ENCODE peak calls at places on chromosome 10, in four cellular contexts. Q, Z, B and O are unnamed samples.

GRCh38 chr10:73653701-73654100 is 2.1 kb downstream of the SYNPO2L start:
- DNase-seq in Q (no peak), Z (no peak), B (no peak), O (no peak)

GRCh38 chr10:104501449-104501848 is 139.6 kb upstream of the SORCS3 start:
- DNase-seq in Q (no peak), Z (no peak), B (no peak), O (no peak)

GRCh38 chr10:103793920-103794883 is 61.2 kb downstream of the SH3PXD2A start:
- DNase-seq in Q (no peak), Z (no peak), B (no peak), O (no peak)

GRCh38 chr10:125265579-125265955 is 105.2 kb upstream of the CTBP2 start:
- DNase-seq in Q (no peak), Z (no peak), B (no peak), O (no peak)

GRCh38 chr10:31034041-31034918 is 2.6 kb upstream of the ZNF438 start:
- DNase-seq in Q (no peak), Z (no peak), B (no peak), O (no peak)

GRCh38 chr10:5608608-5609270 is 57.7 kb downstream of the ASB13 start:
- DNase-seq in Q (no peak), Z (peak), B (no peak), O (no peak)

GRCh38 chr10:49593998-49594397 is 16.1 kb upstream of the SLC18A3 start:
- DNase-seq in Q (no peak), Z (no peak), B (no peak), O (no peak)

GRCh38 chr10:77291596-77292505 is 345.8 kb downstream of the KCNMA1 start:
- DNase-seq in Q (no peak), Z (no peak), B (no peak), O (no peak)

GRCh38 chr10:78316451-78316931 is 282.8 kb downstream of the RPS24 start:
- DNase-seq in Q (no peak), Z (no peak), B (no peak), O (no peak)

GRCh38 chr10:78433722-78434535 is 400.3 kb downstream of the RPS24 start:
- DNase-seq in Q (no peak), Z (no peak), B (no peak), O (no peak)

GRCh38 chr10:13890233-13890616 is 303.5 kb downstream of the PRPF18 start:
- DNase-seq in Q (no peak), Z (no peak), B (no peak), O (no peak)

GRCh38 chr10:104406715-104407517 is 53.3 kb downstream of the CFAP58 start:
- DNase-seq in Q (no peak), Z (no peak), B (no peak), O (no peak)

GRCh38 chr10:79066460-79067240 is 2.1 kb upstream of the ZMIZ1 start:
- DNase-seq in Q (no peak), Z (no peak), B (no peak), O (no peak)

GRCh38 chr10:3043512-3044368 is 23.6 kb upstream of the PFKP start:
- DNase-seq in Q (no peak), Z (no peak), B (no peak), O (no peak)

GRCh38 chr10:24695452-24695851 is 28.2 kb downstream of the ARHGAP21 start:
- DNase-seq in Q (no peak), Z (no peak), B (no peak), O (no peak)

GRCh38 chr10:4397337-4397736 is 428.7 kb upstream of the AKR1E2 start:
- DNase-seq in Q (no peak), Z (no peak), B (no peak), O (no peak)

GRCh38 chr10:86360657-86361056 is 5.9 kb downstream of the GRID1 start:
- DNase-seq in Q (no peak), Z (no peak), B (no peak), O (no peak)

GRCh38 chr10:89516149-89516832 is 19.1 kb downstream of the SLC16A12 start:
- DNase-seq in Q (no peak), Z (no peak), B (no peak), O (no peak)

GRCh38 chr10:21518629-21519321 is 6.7 kb downstream of the SKIDA1 start:
- DNase-seq in Q (no peak), Z (no peak), B (no peak), O (peak)

GRCh38 chr10:102117391-102118159 is 2.6 kb downstream of the LDB1 start:
- DNase-seq in Q (no peak), Z (peak), B (peak), O (peak)

GRCh38 chr10:118472961-118473675 is 122.3 kb downstream of the PRLHR start:
- DNase-seq in Q (no peak), Z (no peak), B (no peak), O (no peak)

GRCh38 chr10:16789266-16789665 is 28.0 kb downstream of the RSU1 start:
- DNase-seq in Q (no peak), Z (no peak), B (no peak), O (no peak)

GRCh38 chr10:132329565-132330485 is 2.2 kb upstream of the LRRC27 start:
- DNase-seq in Q (no peak), Z (peak), B (no peak), O (peak)

GRCh38 chr10:36608251-36608650 is 517.1 kb upstream of the ANKRD30A start:
- DNase-seq in Q (no peak), Z (no peak), B (no peak), O (no peak)

GRCh38 chr10:132408367-132408781 is 11.4 kb downstream of the PWWP2B start:
- DNase-seq in Q (no peak), Z (no peak), B (no peak), O (no peak)

GRCh38 chr10:114363745-114364460 is 40.4 kb downstream of the AFAP1L2 start:
- DNase-seq in Q (no peak), Z (no peak), B (no peak), O (no peak)

GRCh38 chr10:111677747-111678146 is 505.8 kb downstream of the GPAM start:
- DNase-seq in Q (no peak), Z (no peak), B (no peak), O (no peak)

GRCh38 chr10:51369903-51370302 is 295.6 kb downstream of the PRKG1 start:
- DNase-seq in Q (no peak), Z (no peak), B (no peak), O (no peak)

GRCh38 chr10:94205370-94205930 is 157.3 kb downstream of the NOC3L start:
- DNase-seq in Q (no peak), Z (no peak), B (no peak), O (no peak)